ENCODE peak calls at places on chromosomes 12 and 14, in eight cellular contexts. M is heart right ventricle; E is cardiac muscle cell; R is stimulated activated CD4-positive, alpha-beta T cell treated with anti-CD3 and anti-CD28 coated beads, Interleukin-12 subunit alpha, Interleukin-12 subunit beta, amount 100 ng/mL, for 4 hours; J is ureter; D is lung; O is activated gamma-delta T cell; K is myocyte. I is an unnamed sample.

GRCh38 chr14:72049462-72049861 is 117.2 kb downstream of the RGS6 start:
- DNase-seq in K (no peak), O (no peak), R (no peak), E (no peak), M (no peak), D (no peak), J (no peak), I (no peak)

GRCh38 chr12:31235868-31236395 is 90.0 kb downstream of the SINHCAF start:
- DNase-seq in K (no peak), E (no peak), M (no peak), J (no peak), R (no peak), O (no peak), D (no peak), I (peak; percentile 46)

GRCh38 chr12:115451151-115451784 is 767.3 kb upstream of the TBX3 start:
- DNase-seq in R (no peak), M (no peak), K (no peak), E (no peak), D (no peak), O (no peak), J (no peak), I (peak; percentile 61)

GRCh38 chr12:62722971-62723680 is 211.8 kb downstream of the PPM1H start:
- DNase-seq in E (no peak), J (no peak), K (no peak), D (no peak), O (no peak), R (no peak), M (no peak), I (no peak)

GRCh38 chr12:9760699-9761406 is at the start of gene CD69:
- DNase-seq in E (no peak), O (no peak), J (peak; percentile 51), R (peak; percentile 61), D (no peak), M (no peak), K (no peak), I (no peak)

GRCh38 chr12:101570022-101570421 is 24.7 kb upstream of the MYBPC1 start:
- DNase-seq in R (no peak), M (no peak), O (no peak), K (peak; percentile 67), E (no peak), J (no peak), D (no peak), I (no peak)

GRCh38 chr12:48925218-48925871 is at the start of gene FKBP11:
- DNase-seq in E (peak; percentile 39), K (peak; percentile 36), J (peak; percentile 76), O (peak; percentile 54), R (peak; percentile 76), M (peak; percentile 67), D (peak; percentile 56), I (peak; percentile 93)

GRCh38 chr14:105178069-105178867 is 2.8 kb downstream of the NUDT14 start:
- DNase-seq in R (no peak), D (no peak), E (no peak), K (no peak), J (no peak), O (no peak), M (no peak), I (no peak)

GRCh38 chr14:41488401-41488800 is 118.3 kb upstream of the LRFN5 start:
- DNase-seq in R (no peak), K (no peak), D (no peak), J (no peak), M (no peak), O (no peak), E (no peak), I (no peak)

GRCh38 chr12:10968765-10969456 is 17.8 kb downstream of the TAS2R50 start:
- DNase-seq in M (peak; percentile 17), R (no peak), J (peak; percentile 54), K (no peak), D (peak; percentile 50), E (no peak), O (no peak), I (no peak)

GRCh38 chr12:43847427-43847826 is 11.5 kb downstream of the TMEM117 start:
- DNase-seq in O (no peak), K (peak; percentile 42), D (no peak), J (no peak), R (no peak), E (no peak), M (no peak), I (no peak)

GRCh38 chr12:57299514-57300016 is 48.6 kb upstream of the STAC3 start:
- DNase-seq in R (no peak), E (peak; percentile 10), D (no peak), M (no peak), K (peak; percentile 19), J (no peak), O (no peak), I (no peak)

I was measured in endodermal cell.